ENCODE peak calls at places on chromosomes 16 and 17, in eight cellular contexts. J is AG04450, F is lower lobe of right lung, Q is NCI-H1436, A is fibroblast of mammary gland, Z is prostate gland, V is SW 1271, C is kidney glomerular epithelial cell. R is an unnamed sample.

GRCh38 chr17:17044846-17045561 is 2.7 kb downstream of the MPRIP start:
- DNase-seq in J (peak; percentile 26), F (no peak), Q (no peak), A (peak; percentile 71), Z (no peak), V (peak; percentile 58), C (peak; percentile 21), R (no peak)

GRCh38 chr17:50290074-50290702 is 15.9 kb downstream of the TMEM92 start:
- DNase-seq in J (peak; percentile 96), F (peak; percentile 80), Q (no peak), A (peak; percentile 100), Z (peak; percentile 88), V (peak; percentile 74), C (peak; percentile 78), R (peak; percentile 85)

GRCh38 chr17:47980516-47980915 is 9.6 kb downstream of the CDK5RAP3 start:
- DNase-seq in J (no peak), F (no peak), Q (no peak), A (no peak), Z (no peak), V (no peak), C (no peak), R (no peak)

GRCh38 chr17:79573196-79573929 is 37.5 kb downstream of the RBFOX3 start:
- DNase-seq in J (no peak), F (peak; percentile 29), Q (no peak), A (peak; percentile 1), Z (no peak), V (no peak), C (no peak), R (peak; percentile 41)

GRCh38 chr17:82097187-82097918 is 683 bp downstream of the FASN start:
- DNase-seq in J (no peak), F (peak; percentile 75), Q (peak; percentile 33), A (peak; percentile 42), Z (no peak), V (no peak), C (peak; percentile 7), R (no peak)

GRCh38 chr16:3661311-3661710 is 6.8 kb downstream of the DNASE1 start:
- DNase-seq in J (no peak), F (peak; percentile 20), Q (no peak), A (no peak), Z (no peak), V (no peak), C (no peak), R (no peak)

GRCh38 chr16:17461951-17462729 is 8.6 kb downstream of the XYLT1 start:
- DNase-seq in J (no peak), F (no peak), Q (no peak), A (no peak), Z (no peak), V (no peak), C (no peak), R (no peak)

GRCh38 chr17:56708670-56709410 is 115.3 kb downstream of the NOG start:
- DNase-seq in J (no peak), F (no peak), Q (no peak), A (no peak), Z (no peak), V (no peak), C (no peak), R (no peak)

GRCh38 chr17:72725432-72726068 is 366.9 kb downstream of the SLC39A11 start:
- DNase-seq in J (no peak), F (peak; percentile 63), Q (peak; percentile 60), A (peak; percentile 68), Z (peak; percentile 66), V (peak; percentile 62), C (peak; percentile 79), R (no peak)

GRCh38 chr16:75764154-75764768 is 38.0 kb upstream of the CPHXL start:
- DNase-seq in J (peak; percentile 32), F (no peak), Q (peak; percentile 47), A (peak; percentile 73), Z (peak; percentile 47), V (peak; percentile 68), C (peak; percentile 67), R (peak; percentile 12)

GRCh38 chr17:70169707-70170597 is 620 bp downstream of the KCNJ2 start:
- DNase-seq in J (no peak), F (no peak), Q (no peak), A (peak; percentile 55), Z (no peak), V (peak; percentile 27), C (no peak), R (no peak)

GRCh38 chr17:78925662-78926555 is 722 bp upstream of the TIMP2 start:
- DNase-seq in J (peak; percentile 70), F (peak; percentile 83), Q (no peak), A (peak; percentile 91), Z (no peak), V (peak; percentile 41), C (no peak), R (no peak)

GRCh38 chr17:27430882-27431491 is 25.3 kb upstream of the KSR1 start:
- DNase-seq in J (no peak), F (no peak), Q (no peak), A (peak; percentile 35), Z (no peak), V (peak; percentile 64), C (no peak), R (no peak)

GRCh38 chr17:42672038-42672437 is 4.8 kb downstream of the PLEKHH3 start:
- DNase-seq in J (no peak), F (no peak), Q (peak; percentile 65), A (no peak), Z (peak; percentile 26), V (no peak), C (no peak), R (no peak)

GRCh38 chr17:38750312-38751121 is 2.0 kb upstream of the PSMB3 start:
- DNase-seq in J (no peak), F (no peak), Q (peak; percentile 67), A (no peak), Z (no peak), V (peak; percentile 71), C (no peak), R (no peak)

GRCh38 chr16:55944377-55944802 is 69.2 kb upstream of the CES5A start:
- DNase-seq in J (peak; percentile 30), F (peak; percentile 54), Q (peak; percentile 66), A (peak; percentile 63), Z (peak; percentile 25), V (no peak), C (peak; percentile 52), R (no peak)

GRCh38 chr16:81866820-81867440 is 87.8 kb downstream of the PLCG2 start:
- DNase-seq in J (no peak), F (peak; percentile 81), Q (no peak), A (no peak), Z (no peak), V (no peak), C (no peak), R (no peak)

GRCh38 chr16:80622007-80622406 is 81.2 kb downstream of the DYNLRB2 start:
- DNase-seq in J (no peak), F (no peak), Q (no peak), A (no peak), Z (no peak), V (no peak), C (no peak), R (no peak)

GRCh38 chr16:84647830-84648594 is at the start of gene KLHL36:
- DNase-seq in J (no peak), F (peak; percentile 78), Q (peak; percentile 33), A (no peak), Z (peak; percentile 49), V (peak; percentile 22), C (peak; percentile 29), R (no peak)

GRCh38 chr16:24800586-24800985 is 45.2 kb upstream of the SLC5A11 start:
- DNase-seq in J (no peak), F (no peak), Q (no peak), A (peak; percentile 42), Z (no peak), V (no peak), C (peak; percentile 75), R (peak; percentile 39)

GRCh38 chr17:41567317-41567716 is 4.5 kb downstream of the KRT9 start:
- DNase-seq in J (no peak), F (no peak), Q (no peak), A (no peak), Z (no peak), V (no peak), C (no peak), R (no peak)

GRCh38 chr16:67015317-67015731 is 13.6 kb upstream of the CBFB start:
- DNase-seq in J (no peak), F (peak; percentile 30), Q (no peak), A (no peak), Z (no peak), V (no peak), C (no peak), R (no peak)

GRCh38 chr17:44044092-44044491 is 22.4 kb downstream of the LSM12 start:
- DNase-seq in J (no peak), F (no peak), Q (no peak), A (peak; percentile 90), Z (no peak), V (no peak), C (peak; percentile 34), R (no peak)

GRCh38 chr16:4976611-4977145 is 18.5 kb downstream of the SEC14L5 start:
- DNase-seq in J (no peak), F (no peak), Q (no peak), A (no peak), Z (no peak), V (no peak), C (no peak), R (no peak)

GRCh38 chr17:80359422-80360110 is 55.4 kb upstream of the ENDOV start:
- DNase-seq in J (no peak), F (no peak), Q (no peak), A (peak; percentile 6), Z (no peak), V (no peak), C (no peak), R (no peak)

GRCh38 chr16:88924834-88925539 is 52.0 kb downstream of the CBFA2T3 start:
- DNase-seq in J (peak; percentile 20), F (no peak), Q (peak; percentile 91), A (peak; percentile 87), Z (no peak), V (peak; percentile 63), C (peak; percentile 67), R (peak; percentile 51)